ENCODE peak calls at places on chromosomes 2 and 18, in four cellular contexts. C is A549, M is K562, L is HepG2. Q is an unnamed sample.
A peak's percentile ranks its signal among the peaks of the same experiment; 100 is the strongest.

GRCh38 chr2:2823061-2823753 is 492.1 kb upstream of the MYT1L start:
- DNase-seq in L (no peak), M (no peak), C (no peak), Q (no peak)

GRCh38 chr18:58221060-58221725 is 177.2 kb downstream of the NEDD4L start:
- DNase-seq in M (peak; percentile 84), L (peak; percentile 81), C (peak; percentile 71), Q (no peak)

GRCh38 chr2:140506606-140507005 is 1624.2 kb downstream of the LRP1B start:
- DNase-seq in M (no peak), C (no peak), L (no peak), Q (no peak)

GRCh38 chr2:119489232-119489952 is 34.9 kb downstream of the SCTR start:
- DNase-seq in C (no peak), M (no peak), L (no peak), Q (no peak)

GRCh38 chr2:37180006-37180639 is 8.3 kb downstream of the SULT6B1 start:
- DNase-seq in C (no peak), M (no peak), L (no peak), Q (no peak)

GRCh38 chr2:10057231-10058107 is 14.1 kb downstream of the KLF11 start:
- DNase-seq in L (peak; percentile 51), M (peak; percentile 91), C (no peak), Q (peak; percentile 92)

GRCh38 chr18:36745219-36745975 is 83.4 kb downstream of the TPGS2 start:
- DNase-seq in L (no peak), C (no peak), M (no peak), Q (no peak)

GRCh38 chr2:128578406-128579385 is 260.0 kb upstream of the HS6ST1 start:
- DNase-seq in L (no peak), M (no peak), C (no peak), Q (no peak)

GRCh38 chr2:11944311-11944710 is 197.9 kb downstream of the LPIN1 start:
- DNase-seq in C (no peak), M (no peak), L (no peak), Q (no peak)

GRCh38 chr2:189854956-189855355 is 70.7 kb downstream of the PMS1 start:
- DNase-seq in L (no peak), C (no peak), M (no peak), Q (no peak)

GRCh38 chr18:21548647-21549046 is 51.9 kb downstream of the ESCO1 start:
- DNase-seq in M (no peak), C (no peak), L (no peak), Q (no peak)

GRCh38 chr2:88831792-88832248 is 140.3 kb downstream of the RPIA start:
- DNase-seq in C (peak; percentile 9), L (peak; percentile 47), M (peak; percentile 71), Q (peak; percentile 90)

GRCh38 chr2:51722311-51722710 is 690.4 kb upstream of the NRXN1 start:
- DNase-seq in C (no peak), M (no peak), L (no peak), Q (no peak)

GRCh38 chr2:151767536-151767935 is 33.3 kb upstream of the NEB start:
- DNase-seq in M (peak; percentile 21), C (no peak), L (no peak), Q (no peak)

GRCh38 chr2:95382686-95383634 is 19.5 kb upstream of the FAHD2A start:
- DNase-seq in M (no peak), C (no peak), L (no peak), Q (no peak)

GRCh38 chr2:101387151-101387807 is at the start of gene CREG2:
- DNase-seq in L (peak; percentile 40), C (peak; percentile 65), M (peak; percentile 19), Q (peak; percentile 80)

GRCh38 chr2:41170589-41170988 is 718.7 kb upstream of the SLC8A1 start:
- DNase-seq in C (no peak), M (no peak), L (no peak), Q (no peak)

GRCh38 chr18:37328946-37329719 is 236.5 kb downstream of the CELF4 start:
- DNase-seq in C (no peak), M (peak; percentile 26), L (no peak), Q (no peak)

GRCh38 chr18:30588673-30589164 is 453.8 kb downstream of the DSC3 start:
- DNase-seq in L (no peak), M (no peak), C (no peak), Q (no peak)

GRCh38 chr2:239192456-239192855 is 208.4 kb downstream of the HDAC4 start:
- DNase-seq in L (no peak), C (no peak), M (no peak), Q (no peak)

GRCh38 chr2:37168217-37168981 is 11.6 kb upstream of the EIF2AK2 start:
- DNase-seq in M (peak; percentile 63), L (peak; percentile 55), C (peak; percentile 78), Q (peak; percentile 37)

GRCh38 chr2:197198890-197199289 is 111.7 kb downstream of the ANKRD44 start:
- DNase-seq in C (no peak), L (no peak), M (no peak), Q (no peak)

DNA sequence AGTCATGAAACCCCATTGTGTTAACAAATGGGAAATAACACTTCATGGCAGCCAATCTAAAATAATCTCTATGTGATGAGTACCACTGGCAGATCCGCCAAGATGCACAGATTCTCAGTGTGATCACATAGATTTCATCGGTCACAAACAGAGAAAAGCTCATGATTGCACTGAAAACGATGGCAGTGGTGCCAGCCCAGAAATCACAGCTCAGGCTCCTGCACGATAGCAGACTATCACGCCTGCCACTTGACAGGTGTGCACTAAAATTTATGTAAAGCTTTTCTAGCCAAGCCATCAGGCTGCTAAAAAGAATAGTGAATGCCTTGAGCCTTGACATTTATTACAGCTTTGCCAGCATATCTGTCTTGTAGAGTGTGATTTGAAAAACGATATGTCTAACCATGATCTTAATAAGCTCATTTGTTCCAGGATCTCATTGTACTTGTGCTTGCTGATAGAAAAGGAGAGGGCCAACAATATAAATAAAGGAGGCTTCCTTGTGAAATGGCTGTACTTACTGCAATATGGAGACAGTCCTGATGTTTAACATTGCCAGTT is 409.5 kb upstream of the CWC22 start:
- DNase-seq in C (no peak), M (no peak), L (no peak), Q (no peak)
- TF ChIP-seq ESRRA in C (no peak), M (no peak), L (no peak), Q (no peak)

GRCh38 chr2:48170281-48170680 is 264.0 kb upstream of the FBXO11 start:
- DNase-seq in L (no peak), C (no peak), M (no peak), Q (no peak)
- TF ChIP-seq HMGXB4 in L (no peak), C (no peak), M (no peak), Q (no peak)

GRCh38 chr2:201891676-201892075 is 85.3 kb downstream of the CDK15 start:
- DNase-seq in C (no peak), L (no peak), M (no peak), Q (no peak)
- TF ChIP-seq ESRRA in C (no peak), L (no peak), M (no peak), Q (no peak)

GRCh38 chr2:23595601-23596251 is 210.7 kb downstream of the KLHL29 start:
- DNase-seq in C (no peak), L (peak; percentile 45), M (no peak), Q (no peak)

GRCh38 chr2:23594079-23594494 is 209.1 kb downstream of the KLHL29 start:
- DNase-seq in C (no peak), M (no peak), L (no peak), Q (no peak)

GRCh38 chr2:23596316-23596885 is 211.4 kb downstream of the KLHL29 start:
- DNase-seq in M (no peak), C (no peak), L (no peak), Q (no peak)

GRCh38 chr2:23593396-23594078 is 208.6 kb downstream of the KLHL29 start:
- DNase-seq in M (no peak), L (no peak), C (no peak), Q (no peak)

DNA sequence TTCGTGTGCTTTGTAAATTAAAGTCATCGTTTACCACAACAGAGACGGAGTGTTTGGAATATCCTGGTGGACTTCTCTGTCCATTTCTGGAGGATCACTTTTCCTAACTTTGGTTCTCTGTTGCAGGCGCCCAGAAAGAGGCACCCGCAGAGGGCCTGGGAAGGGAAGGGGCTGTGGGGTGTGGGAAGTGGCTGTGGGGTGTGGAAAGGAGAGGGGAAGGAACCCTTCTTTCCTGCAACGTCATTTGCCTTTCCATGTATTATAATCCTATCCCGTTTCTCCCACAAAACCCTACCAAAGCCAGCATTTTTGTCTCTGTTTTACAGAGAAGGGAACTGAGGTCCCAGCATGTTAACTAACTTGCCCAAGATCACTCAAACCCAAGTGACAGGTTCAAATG is 210.0 kb downstream of the KLHL29 start:
- DNase-seq in C (no peak), M (no peak), L (no peak), Q (no peak)
- TF ChIP-seq HMGXB4 in C (no peak), M (no peak), L (no peak), Q (no peak)

DNA sequence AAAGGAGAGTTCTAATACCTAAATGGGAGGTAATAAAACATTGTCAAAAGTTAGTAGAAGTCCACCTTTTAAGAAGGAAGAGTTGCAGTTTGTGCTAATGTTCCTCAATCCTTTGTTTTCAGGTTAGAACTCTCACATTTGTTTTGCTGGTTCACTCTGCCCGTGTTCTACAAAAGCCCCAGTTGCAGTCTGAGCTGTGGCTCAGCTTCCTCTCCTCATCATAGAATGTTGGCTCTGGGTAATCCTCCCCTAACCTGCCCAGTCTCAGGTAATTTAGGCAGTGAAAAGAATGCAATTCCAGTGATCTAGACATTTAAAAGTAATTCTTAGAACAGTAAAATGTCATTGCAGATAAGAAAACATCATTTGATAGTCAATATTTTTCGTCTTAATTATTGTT is 1410.4 kb upstream of the ZEB2 start:
- DNase-seq in L (no peak), C (no peak), M (no peak), Q (no peak)
- TF ChIP-seq ESRRA in L (no peak), C (no peak), M (no peak), Q (no peak)

GRCh38 chr2:55986700-55987440 is 63.3 kb upstream of the EFEMP1 start:
- DNase-seq in C (no peak), L (no peak), M (no peak), Q (no peak)
- TF ChIP-seq HMGXB4 in C (no peak), L (no peak), M (no peak), Q (no peak)

Q was measured in WTC11.